ENCODE peak calls at places on chromosomes 6 and 20, in five cellular contexts. One of them, this sample, is unnamed.

GRCh38 chr6:168988801-168989200 is 264.8 kb downstream of the THBS2 start:
- DNase-seq in colonic mucosa: no peak
- DNase-seq in RWPE2: no peak
- DNase-seq in heart left ventricle: no peak
- DNase-seq in GM12865: no peak
- DNase-seq in this sample: no peak

GRCh38 chr6:82458147-82458546 is 94.5 kb downstream of the TPBG start:
- DNase-seq in GM12865: no peak
- DNase-seq in colonic mucosa: no peak
- DNase-seq in RWPE2: peak
- DNase-seq in heart left ventricle: no peak
- DNase-seq in this sample: no peak

GRCh38 chr20:25059866-25060465 is 2.0 kb upstream of the ACSS1 start:
- DNase-seq in GM12865: no peak
- DNase-seq in colonic mucosa: no peak
- DNase-seq in heart left ventricle: no peak
- DNase-seq in RWPE2: peak
- DNase-seq in this sample: peak

GRCh38 chr6:36701401-36701991 is 3.9 kb downstream of the RAB44 start:
- DNase-seq in heart left ventricle: no peak
- DNase-seq in GM12865: peak
- DNase-seq in RWPE2: no peak
- DNase-seq in colonic mucosa: no peak
- DNase-seq in this sample: no peak

GRCh38 chr6:21906826-21907225 is 313.3 kb downstream of the SOX4 start:
- DNase-seq in colonic mucosa: no peak
- DNase-seq in GM12865: no peak
- DNase-seq in RWPE2: no peak
- DNase-seq in heart left ventricle: no peak
- DNase-seq in this sample: no peak

GRCh38 chr6:136290406-136291010 is 862 bp upstream of the BCLAF1 start:
- DNase-seq in RWPE2: no peak
- DNase-seq in colonic mucosa: peak
- DNase-seq in heart left ventricle: peak
- DNase-seq in GM12865: peak
- DNase-seq in this sample: no peak

GRCh38 chr6:125868252-125868651 is 77.5 kb downstream of the NCOA7 start:
- DNase-seq in colonic mucosa: no peak
- DNase-seq in heart left ventricle: no peak
- DNase-seq in GM12865: no peak
- DNase-seq in RWPE2: no peak
- DNase-seq in this sample: no peak

GRCh38 chr20:45920795-45921617 is 9.1 kb upstream of the PLTP start:
- DNase-seq in RWPE2: no peak
- DNase-seq in colonic mucosa: no peak
- DNase-seq in heart left ventricle: no peak
- DNase-seq in GM12865: no peak
- DNase-seq in this sample: no peak

GRCh38 chr6:169723991-169724553 is at the start of gene PHF10:
- DNase-seq in colonic mucosa: peak
- DNase-seq in RWPE2: no peak
- DNase-seq in GM12865: peak
- DNase-seq in heart left ventricle: peak
- DNase-seq in this sample: no peak

GRCh38 chr6:25026723-25027122 is 91.0 kb upstream of the RIPOR2 start:
- DNase-seq in RWPE2: no peak
- DNase-seq in heart left ventricle: no peak
- DNase-seq in colonic mucosa: no peak
- DNase-seq in GM12865: no peak
- DNase-seq in this sample: no peak

GRCh38 chr6:16007146-16007545 is 121.7 kb upstream of the MYLIP start:
- DNase-seq in GM12865: no peak
- DNase-seq in colonic mucosa: no peak
- DNase-seq in heart left ventricle: no peak
- DNase-seq in RWPE2: no peak
- DNase-seq in this sample: no peak
- TF ChIP-seq CTCF in GM12865: no peak
- TF ChIP-seq CTCF in colonic mucosa: no peak
- TF ChIP-seq CTCF in heart left ventricle: no peak
- TF ChIP-seq CTCF in RWPE2: no peak
- TF ChIP-seq CTCF in this sample: no peak

DNA sequence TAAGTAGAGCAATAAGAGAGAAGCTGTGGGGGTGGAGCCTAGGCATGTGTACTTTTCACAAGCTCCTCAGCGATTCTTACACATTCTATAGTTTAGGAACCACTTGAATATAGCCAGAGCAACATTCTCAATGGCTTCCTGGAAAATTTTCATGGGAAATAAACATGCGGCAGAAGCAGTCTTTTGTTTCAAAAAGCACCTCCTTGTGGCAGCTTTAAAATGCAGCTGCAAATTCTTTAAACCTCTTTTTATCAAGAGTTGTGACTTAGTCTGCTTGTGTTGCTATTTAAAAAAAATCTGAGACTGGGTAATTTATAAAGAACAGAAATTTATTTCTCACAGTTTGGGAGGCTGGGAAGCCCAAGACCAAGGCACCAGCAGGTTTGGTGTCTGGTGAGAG is 23.8 kb downstream of the NKX2-2 start:
- DNase-seq in heart left ventricle: no peak
- DNase-seq in GM12865: no peak
- DNase-seq in RWPE2: no peak
- DNase-seq in colonic mucosa: no peak
- DNase-seq in this sample: no peak
- TF ChIP-seq CTCF in heart left ventricle: no peak
- TF ChIP-seq CTCF in GM12865: no peak
- TF ChIP-seq CTCF in RWPE2: peak
- TF ChIP-seq CTCF in colonic mucosa: no peak
- TF ChIP-seq CTCF in this sample: peak

GRCh38 chr6:78810146-78810545 is 57.2 kb upstream of the IRAK1BP1 start:
- DNase-seq in colonic mucosa: peak
- DNase-seq in RWPE2: no peak
- DNase-seq in heart left ventricle: no peak
- DNase-seq in GM12865: peak
- DNase-seq in this sample: no peak
- TF ChIP-seq CTCF in colonic mucosa: peak
- TF ChIP-seq CTCF in RWPE2: peak
- TF ChIP-seq CTCF in heart left ventricle: peak
- TF ChIP-seq CTCF in GM12865: peak
- TF ChIP-seq CTCF in this sample: peak

GRCh38 chr20:12640255-12640654 is 368.5 kb upstream of the SPTLC3 start:
- DNase-seq in heart left ventricle: no peak
- DNase-seq in colonic mucosa: no peak
- DNase-seq in GM12865: no peak
- DNase-seq in RWPE2: no peak
- DNase-seq in this sample: no peak

GRCh38 chr20:12638633-12639360 is 370.0 kb upstream of the SPTLC3 start:
- DNase-seq in colonic mucosa: no peak
- DNase-seq in heart left ventricle: no peak
- DNase-seq in RWPE2: no peak
- DNase-seq in GM12865: no peak
- DNase-seq in this sample: no peak

GRCh38 chr20:12649234-12649633 is 359.5 kb upstream of the SPTLC3 start:
- DNase-seq in RWPE2: no peak
- DNase-seq in GM12865: no peak
- DNase-seq in colonic mucosa: no peak
- DNase-seq in heart left ventricle: no peak
- DNase-seq in this sample: no peak

DNA sequence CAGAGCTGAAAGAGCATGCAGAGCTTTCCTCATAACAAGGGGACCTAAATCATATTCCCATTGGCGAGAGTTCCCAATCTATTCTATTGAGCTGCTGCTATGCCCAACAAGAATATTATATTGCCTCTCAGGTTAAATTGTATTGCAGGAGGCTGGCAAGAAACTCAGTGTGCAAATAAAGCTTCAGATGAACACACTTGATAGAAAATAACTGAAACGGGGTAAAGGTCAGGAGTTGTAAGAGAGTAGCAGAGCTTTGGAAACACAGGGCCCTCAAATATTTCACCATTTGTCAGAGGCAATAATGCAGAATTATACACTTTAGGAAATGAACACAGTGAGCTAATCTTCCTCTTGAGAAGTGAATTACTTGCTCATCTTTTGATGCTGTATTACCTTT is 364.3 kb upstream of the SPTLC3 start:
- DNase-seq in RWPE2: no peak
- DNase-seq in heart left ventricle: no peak
- DNase-seq in colonic mucosa: no peak
- DNase-seq in GM12865: no peak
- DNase-seq in this sample: no peak
- TF ChIP-seq CTCF in RWPE2: no peak
- TF ChIP-seq CTCF in heart left ventricle: no peak
- TF ChIP-seq CTCF in colonic mucosa: no peak
- TF ChIP-seq CTCF in GM12865: no peak
- TF ChIP-seq CTCF in this sample: no peak

DNA sequence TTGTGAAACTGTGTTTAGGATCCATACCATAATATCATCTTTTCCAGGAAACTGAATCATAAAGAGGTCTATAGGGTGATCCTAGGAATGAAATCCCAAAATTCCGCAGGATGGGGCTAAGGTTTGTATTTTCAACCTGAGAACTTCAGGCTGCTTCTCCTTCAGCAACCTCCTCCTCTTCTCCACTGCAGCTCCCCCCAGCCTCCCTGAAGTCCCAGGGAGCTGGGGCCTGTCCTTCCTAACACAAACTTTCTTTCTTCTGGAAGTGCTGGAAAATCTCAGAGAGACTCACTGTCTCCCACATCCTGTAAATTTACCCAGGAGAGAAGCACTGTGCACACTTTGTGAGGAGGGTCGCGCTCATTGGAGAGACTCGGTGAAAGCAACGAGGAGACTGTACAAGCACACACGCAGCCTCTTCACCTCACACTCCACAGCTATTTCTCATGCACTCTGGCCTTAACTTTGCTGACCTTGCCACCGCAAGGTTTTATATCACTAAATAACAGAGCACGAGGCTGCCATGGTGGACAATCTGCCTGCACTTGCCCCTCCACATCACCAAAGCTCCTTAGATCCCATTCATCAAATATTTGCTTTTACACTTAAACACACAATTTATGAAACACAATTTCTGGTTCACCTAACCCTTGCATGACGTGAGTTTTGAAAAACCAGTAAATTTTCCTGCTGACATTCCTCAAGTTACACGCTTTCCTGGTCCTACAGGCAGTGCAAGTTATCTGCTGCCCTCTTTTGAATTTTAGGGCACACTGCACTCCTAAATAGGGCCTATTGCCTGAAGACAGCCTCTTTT is 14.3 kb downstream of the ID4 start:
- DNase-seq in GM12865: peak
- DNase-seq in RWPE2: no peak
- DNase-seq in heart left ventricle: no peak
- DNase-seq in colonic mucosa: peak
- DNase-seq in this sample: no peak
- TF ChIP-seq CTCF in GM12865: peak
- TF ChIP-seq CTCF in RWPE2: peak
- TF ChIP-seq CTCF in heart left ventricle: peak
- TF ChIP-seq CTCF in colonic mucosa: peak
- TF ChIP-seq CTCF in this sample: peak

GRCh38 chr6:80742481-80742880 is 636.0 kb downstream of the BCKDHB start:
- DNase-seq in heart left ventricle: no peak
- DNase-seq in colonic mucosa: no peak
- DNase-seq in RWPE2: no peak
- DNase-seq in GM12865: peak
- DNase-seq in this sample: no peak
- TF ChIP-seq CTCF in heart left ventricle: peak
- TF ChIP-seq CTCF in colonic mucosa: no peak
- TF ChIP-seq CTCF in RWPE2: peak
- TF ChIP-seq CTCF in GM12865: no peak
- TF ChIP-seq CTCF in this sample: peak

GRCh38 chr6:26500102-26500501 is at the start of gene BTN1A1:
- DNase-seq in heart left ventricle: no peak
- DNase-seq in RWPE2: no peak
- DNase-seq in colonic mucosa: no peak
- DNase-seq in GM12865: no peak
- DNase-seq in this sample: no peak

GRCh38 chr6:26501482-26501986 is 1.4 kb downstream of the BTN1A1 start:
- DNase-seq in colonic mucosa: no peak
- DNase-seq in heart left ventricle: peak
- DNase-seq in RWPE2: peak
- DNase-seq in GM12865: peak
- DNase-seq in this sample: no peak

GRCh38 chr6:26507658-26508057 is 7.6 kb downstream of the BTN1A1 start:
- DNase-seq in heart left ventricle: no peak
- DNase-seq in GM12865: no peak
- DNase-seq in colonic mucosa: no peak
- DNase-seq in RWPE2: no peak
- DNase-seq in this sample: no peak

GRCh38 chr6:26497610-26498009 is 2.5 kb upstream of the BTN1A1 start:
- DNase-seq in RWPE2: no peak
- DNase-seq in GM12865: no peak
- DNase-seq in heart left ventricle: no peak
- DNase-seq in colonic mucosa: no peak
- DNase-seq in this sample: no peak

GRCh38 chr6:26502169-26502568 is 2.1 kb downstream of the BTN1A1 start:
- DNase-seq in GM12865: peak
- DNase-seq in heart left ventricle: no peak
- DNase-seq in RWPE2: no peak
- DNase-seq in colonic mucosa: no peak
- DNase-seq in this sample: no peak
- TF ChIP-seq CTCF in GM12865: no peak
- TF ChIP-seq CTCF in heart left ventricle: no peak
- TF ChIP-seq CTCF in RWPE2: no peak
- TF ChIP-seq CTCF in colonic mucosa: no peak
- TF ChIP-seq CTCF in this sample: no peak

DNA sequence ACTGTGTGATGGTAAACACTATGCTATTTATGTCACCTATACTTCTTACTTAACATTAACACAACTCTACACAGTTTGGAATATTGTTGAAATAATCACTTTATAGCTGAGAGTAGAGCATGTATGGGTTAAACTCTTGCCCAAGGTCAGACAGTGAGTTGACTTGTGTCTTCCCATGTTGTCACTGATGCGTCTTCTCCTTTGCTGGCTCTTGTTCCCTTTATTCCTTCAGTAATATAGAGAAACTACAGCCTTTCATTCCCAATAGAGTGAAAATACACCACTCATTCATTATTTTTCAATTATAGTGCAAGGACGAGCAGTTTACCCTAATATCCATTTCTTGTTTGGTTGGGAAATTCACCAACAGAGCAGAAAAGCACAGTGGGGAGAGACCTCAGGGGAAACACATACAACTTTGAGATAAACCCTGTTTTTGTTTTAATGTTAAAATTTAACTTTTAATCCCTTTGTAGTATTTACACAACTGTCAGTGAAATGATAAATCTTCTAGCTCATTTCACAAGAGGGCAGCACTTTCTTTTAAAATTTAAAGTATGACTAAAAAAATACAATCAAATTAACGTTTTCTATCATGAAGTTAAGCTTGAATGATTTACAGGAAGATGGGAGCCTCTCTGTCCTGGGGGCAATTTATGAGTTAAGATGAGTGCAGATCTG is 363.0 kb downstream of the UTRN start:
- DNase-seq in RWPE2: no peak
- DNase-seq in GM12865: no peak
- DNase-seq in colonic mucosa: no peak
- DNase-seq in heart left ventricle: no peak
- DNase-seq in this sample: no peak
- TF ChIP-seq CTCF in RWPE2: peak
- TF ChIP-seq CTCF in GM12865: no peak
- TF ChIP-seq CTCF in colonic mucosa: peak
- TF ChIP-seq CTCF in heart left ventricle: peak
- TF ChIP-seq CTCF in this sample: peak

GRCh38 chr20:2101935-2102584 is 433 bp downstream of the STK35 start:
- DNase-seq in RWPE2: peak
- DNase-seq in colonic mucosa: peak
- DNase-seq in heart left ventricle: peak
- DNase-seq in GM12865: peak
- DNase-seq in this sample: peak
- TF ChIP-seq CTCF in RWPE2: no peak
- TF ChIP-seq CTCF in colonic mucosa: no peak
- TF ChIP-seq CTCF in heart left ventricle: no peak
- TF ChIP-seq CTCF in GM12865: no peak
- TF ChIP-seq CTCF in this sample: no peak